ENCODE peak calls at places on chromosomes 16 and 17, in four cellular contexts. One of them, this sample, is unnamed. For H3K4me1, the result is how much of the 10 kb centered on the place peaks cover.

GRCh38 chr16:80317132-80318098 is 223.4 kb upstream of the DYNLRB2 start:
- DNase-seq in mammary epithelial cell: no peak
- DNase-seq in IMR-90: peak
- DNase-seq in GM12878: no peak
- DNase-seq in this sample: no peak

GRCh38 chr17:4140125-4140524 is 2.7 kb downstream of the ZZEF1 start:
- DNase-seq in IMR-90: no peak
- DNase-seq in GM12878: no peak
- DNase-seq in mammary epithelial cell: no peak
- DNase-seq in this sample: no peak

GRCh38 chr17:18946536-18946935 is 5.4 kb upstream of the SLC5A10 start:
- DNase-seq in mammary epithelial cell: peak
- DNase-seq in GM12878: no peak
- DNase-seq in IMR-90: peak
- DNase-seq in this sample: no peak

GRCh38 chr17:68780561-68780960 is 174.6 kb downstream of the ABCA8 start:
- DNase-seq in mammary epithelial cell: no peak
- DNase-seq in IMR-90: no peak
- DNase-seq in GM12878: no peak
- DNase-seq in this sample: no peak

GRCh38 chr17:44005865-44006580 is 1.6 kb downstream of the NAGS start:
- DNase-seq in mammary epithelial cell: peak
- DNase-seq in GM12878: no peak
- DNase-seq in IMR-90: no peak
- DNase-seq in this sample: peak

GRCh38 chr17:58666858-58667267 is 25.0 kb downstream of the TEX14 start:
- DNase-seq in GM12878: no peak
- DNase-seq in IMR-90: peak
- DNase-seq in mammary epithelial cell: no peak
- DNase-seq in this sample: peak

GRCh38 chr17:74987909-74988711 is 678 bp downstream of the CDR2L start:
- DNase-seq in IMR-90: peak
- DNase-seq in mammary epithelial cell: peak
- DNase-seq in GM12878: no peak
- DNase-seq in this sample: peak

GRCh38 chr16:88596477-88596876 is 26.3 kb downstream of the ZC3H18 start:
- DNase-seq in IMR-90: no peak
- DNase-seq in mammary epithelial cell: peak
- DNase-seq in GM12878: no peak
- DNase-seq in this sample: no peak

GRCh38 chr17:61492759-61493526 is 40.7 kb downstream of the TBX4 start:
- DNase-seq in mammary epithelial cell: no peak
- DNase-seq in GM12878: no peak
- DNase-seq in IMR-90: peak
- DNase-seq in this sample: no peak

GRCh38 chr16:53429221-53429943 is 4.9 kb upstream of the RBL2 start:
- DNase-seq in IMR-90: peak
- DNase-seq in mammary epithelial cell: peak
- DNase-seq in GM12878: no peak
- DNase-seq in this sample: no peak

GRCh38 chr16:84726670-84727467 is 27.1 kb downstream of the USP10 start:
- DNase-seq in IMR-90: no peak
- DNase-seq in mammary epithelial cell: peak
- DNase-seq in GM12878: peak
- DNase-seq in this sample: no peak

GRCh38 chr17:45923511-45924268 is 29.3 kb downstream of the MAPT start:
- DNase-seq in GM12878: no peak
- DNase-seq in IMR-90: peak
- DNase-seq in mammary epithelial cell: no peak
- DNase-seq in this sample: no peak

GRCh38 chr17:76869878-76870714 is 1.9 kb downstream of the MGAT5B start:
- DNase-seq in mammary epithelial cell: no peak
- DNase-seq in IMR-90: peak
- DNase-seq in GM12878: no peak
- DNase-seq in this sample: no peak

DNA sequence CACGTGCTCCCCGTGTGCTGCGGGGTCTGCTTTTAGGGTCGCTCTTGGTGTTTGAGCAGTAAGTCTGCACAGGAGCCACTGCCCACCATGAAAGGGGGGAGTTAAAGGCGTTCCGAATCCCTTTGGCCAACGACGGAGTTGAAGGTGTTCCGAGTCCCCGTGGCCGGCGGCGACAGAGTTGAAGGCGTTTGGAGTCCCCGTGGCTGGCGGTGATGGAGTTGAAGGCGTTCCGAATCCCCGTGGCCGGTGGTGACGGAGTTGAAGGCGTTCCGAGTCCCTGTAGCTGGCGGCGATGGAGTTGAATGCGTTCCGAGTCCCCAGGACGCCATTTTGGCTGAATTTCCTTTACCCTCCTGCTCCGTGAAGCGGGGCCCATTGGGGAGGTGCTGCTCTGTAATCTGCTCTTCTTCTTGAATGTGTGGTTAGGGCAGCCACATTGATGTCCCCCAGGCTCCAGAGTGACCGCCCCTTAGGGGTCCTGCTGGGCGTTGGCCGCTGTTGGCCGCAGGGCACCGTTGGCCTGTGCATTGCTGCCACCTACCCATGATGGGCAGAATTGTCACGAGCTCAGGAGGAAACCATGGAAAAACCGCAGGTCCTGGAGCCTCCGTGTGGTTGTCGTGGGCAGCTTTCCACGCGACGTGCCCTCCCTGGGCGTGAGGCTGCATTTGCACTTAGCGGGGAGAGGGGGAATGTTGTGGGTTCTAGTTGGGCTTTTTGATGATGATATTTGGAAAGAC is 73.7 kb upstream of the ZNF750 start:
- DNase-seq in IMR-90: no peak
- DNase-seq in mammary epithelial cell: no peak
- DNase-seq in GM12878: no peak
- DNase-seq in this sample: peak
- H3K9ac ChIP-seq in IMR-90: no peak
- H3K9ac ChIP-seq in mammary epithelial cell: no peak
- H3K9ac ChIP-seq in GM12878: no peak
- H3K9ac ChIP-seq in this sample: no peak

GRCh38 chr16:81798311-81799137 is 19.4 kb downstream of the PLCG2 start:
- DNase-seq in IMR-90: no peak
- DNase-seq in mammary epithelial cell: no peak
- DNase-seq in GM12878: peak
- DNase-seq in this sample: no peak
- TF ChIP-seq CTCF in IMR-90: no peak
- TF ChIP-seq CTCF in mammary epithelial cell: no peak
- TF ChIP-seq CTCF in GM12878: peak
- TF ChIP-seq CTCF in this sample: no peak

DNA sequence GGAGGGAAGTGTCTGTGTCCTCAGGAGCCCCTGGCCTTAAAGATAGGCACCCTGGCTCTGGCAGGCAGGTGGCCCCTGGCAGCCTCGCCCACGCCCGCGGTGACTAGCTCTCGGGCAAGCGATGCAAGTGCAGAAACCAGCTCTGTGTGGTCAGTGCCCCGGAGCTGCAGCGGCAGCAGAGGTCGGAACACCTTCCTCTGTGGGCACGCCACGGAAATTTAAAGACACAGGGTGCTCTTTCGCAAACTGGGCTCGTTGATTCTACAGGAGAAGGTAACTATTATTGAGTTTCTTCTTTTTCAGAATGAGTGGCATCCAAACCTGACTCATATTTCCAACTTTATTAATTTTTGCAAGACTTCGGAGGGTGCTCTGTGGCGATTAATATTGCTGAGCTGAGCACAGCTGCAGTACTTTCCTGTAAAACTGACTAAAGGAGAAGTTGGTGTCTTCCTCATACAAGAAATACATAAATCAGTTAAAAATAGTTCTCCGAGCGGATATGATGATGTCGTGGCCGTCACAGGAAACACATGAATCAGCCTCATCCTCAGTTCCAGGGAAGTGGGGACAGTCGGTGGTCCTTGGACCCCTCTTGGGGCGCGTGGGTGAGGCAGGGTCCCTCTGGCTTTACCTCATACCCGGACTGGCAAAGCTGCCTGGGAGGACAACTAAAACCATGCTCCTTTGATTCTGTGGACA is 120.2 kb downstream of the METRNL start:
- DNase-seq in GM12878: no peak
- DNase-seq in mammary epithelial cell: no peak
- DNase-seq in IMR-90: peak
- DNase-seq in this sample: peak
- H3K4me1 ChIP-seq in GM12878: under half
- H3K4me1 ChIP-seq in mammary epithelial cell: under half
- H3K4me1 ChIP-seq in IMR-90: under half
- H3K4me1 ChIP-seq in this sample: under half

GRCh38 chr17:8376302-8377067 is at the start of gene KRABD2:
- DNase-seq in mammary epithelial cell: peak
- DNase-seq in GM12878: peak
- DNase-seq in IMR-90: peak
- DNase-seq in this sample: peak

GRCh38 chr17:8382052-8382879 is 727 bp downstream of the RPL26 start:
- DNase-seq in IMR-90: no peak
- DNase-seq in mammary epithelial cell: peak
- DNase-seq in GM12878: no peak
- DNase-seq in this sample: no peak

GRCh38 chr17:8380049-8380448 is 2.9 kb downstream of the RPL26 start:
- DNase-seq in IMR-90: no peak
- DNase-seq in mammary epithelial cell: no peak
- DNase-seq in GM12878: no peak
- DNase-seq in this sample: no peak

GRCh38 chr17:8375738-8376259 is 705 bp downstream of the KRABD2 start:
- DNase-seq in mammary epithelial cell: peak
- DNase-seq in IMR-90: peak
- DNase-seq in GM12878: no peak
- DNase-seq in this sample: no peak

DNA sequence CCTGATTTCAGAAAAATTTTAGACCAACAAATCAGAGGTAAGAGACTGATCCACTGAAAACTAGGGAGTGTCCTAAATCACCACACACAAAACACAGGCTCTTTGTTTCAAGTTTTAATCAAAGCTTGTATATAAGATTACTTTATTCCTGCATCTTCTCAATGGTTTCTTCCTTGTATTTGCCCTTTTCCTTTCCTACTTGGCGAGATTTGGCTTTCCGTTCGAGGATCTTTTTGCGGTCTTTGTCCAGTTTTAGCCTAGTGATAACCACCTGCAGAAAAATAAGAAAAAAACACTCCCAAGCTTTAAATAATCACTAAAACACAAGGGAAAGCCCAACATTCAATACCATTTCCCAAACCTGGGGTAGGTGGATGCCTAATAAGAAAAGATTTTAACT is 918 bp upstream of the KRABD2 start:
- DNase-seq in mammary epithelial cell: no peak
- DNase-seq in IMR-90: no peak
- DNase-seq in GM12878: no peak
- DNase-seq in this sample: no peak
- H3K9ac ChIP-seq in mammary epithelial cell: no peak
- H3K9ac ChIP-seq in IMR-90: no peak
- H3K9ac ChIP-seq in GM12878: no peak
- H3K9ac ChIP-seq in this sample: peak

GRCh38 chr17:80970044-80970761 is 21.4 kb upstream of the CHMP6 start:
- DNase-seq in IMR-90: no peak
- DNase-seq in GM12878: no peak
- DNase-seq in mammary epithelial cell: no peak
- DNase-seq in this sample: no peak
- TF ChIP-seq CTCF in IMR-90: peak
- TF ChIP-seq CTCF in GM12878: peak
- TF ChIP-seq CTCF in mammary epithelial cell: peak
- TF ChIP-seq CTCF in this sample: peak

GRCh38 chr17:72474243-72474642 is 353.4 kb downstream of the SOX9 start:
- DNase-seq in mammary epithelial cell: no peak
- DNase-seq in IMR-90: no peak
- DNase-seq in GM12878: no peak
- DNase-seq in this sample: no peak

GRCh38 chr17:72474740-72475477 is 354.1 kb downstream of the SOX9 start:
- DNase-seq in IMR-90: no peak
- DNase-seq in mammary epithelial cell: peak
- DNase-seq in GM12878: no peak
- DNase-seq in this sample: peak

GRCh38 chr17:72471296-72471695 is 350.5 kb downstream of the SOX9 start:
- DNase-seq in mammary epithelial cell: no peak
- DNase-seq in GM12878: no peak
- DNase-seq in IMR-90: no peak
- DNase-seq in this sample: no peak

GRCh38 chr17:72470338-72471133 is 349.7 kb downstream of the SOX9 start:
- DNase-seq in IMR-90: no peak
- DNase-seq in GM12878: no peak
- DNase-seq in mammary epithelial cell: peak
- DNase-seq in this sample: no peak

DNA sequence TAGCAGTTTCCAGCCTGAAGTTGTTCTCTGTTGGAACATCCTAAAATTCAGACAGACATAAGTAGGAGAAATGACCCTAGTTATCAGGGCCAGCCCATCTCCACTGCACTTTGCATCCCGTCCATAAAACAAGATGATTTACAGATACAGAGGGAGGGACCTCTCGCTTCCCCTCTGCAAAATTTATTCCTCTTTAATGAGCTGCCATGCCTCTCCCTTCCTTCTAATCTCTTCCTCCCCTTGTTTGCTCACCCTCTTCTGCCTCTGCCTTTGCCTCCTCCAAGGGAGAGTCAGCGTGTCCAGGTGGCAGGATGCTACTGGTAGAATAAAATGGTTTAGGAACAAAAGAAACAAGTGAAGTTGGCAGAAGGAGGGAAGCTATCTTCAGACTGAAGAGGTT is 351.3 kb downstream of the SOX9 start:
- DNase-seq in GM12878: no peak
- DNase-seq in mammary epithelial cell: no peak
- DNase-seq in IMR-90: no peak
- DNase-seq in this sample: no peak
- H3K4me1 ChIP-seq in GM12878: under half
- H3K4me1 ChIP-seq in mammary epithelial cell: under half
- H3K4me1 ChIP-seq in IMR-90: under half
- H3K4me1 ChIP-seq in this sample: under half

DNA sequence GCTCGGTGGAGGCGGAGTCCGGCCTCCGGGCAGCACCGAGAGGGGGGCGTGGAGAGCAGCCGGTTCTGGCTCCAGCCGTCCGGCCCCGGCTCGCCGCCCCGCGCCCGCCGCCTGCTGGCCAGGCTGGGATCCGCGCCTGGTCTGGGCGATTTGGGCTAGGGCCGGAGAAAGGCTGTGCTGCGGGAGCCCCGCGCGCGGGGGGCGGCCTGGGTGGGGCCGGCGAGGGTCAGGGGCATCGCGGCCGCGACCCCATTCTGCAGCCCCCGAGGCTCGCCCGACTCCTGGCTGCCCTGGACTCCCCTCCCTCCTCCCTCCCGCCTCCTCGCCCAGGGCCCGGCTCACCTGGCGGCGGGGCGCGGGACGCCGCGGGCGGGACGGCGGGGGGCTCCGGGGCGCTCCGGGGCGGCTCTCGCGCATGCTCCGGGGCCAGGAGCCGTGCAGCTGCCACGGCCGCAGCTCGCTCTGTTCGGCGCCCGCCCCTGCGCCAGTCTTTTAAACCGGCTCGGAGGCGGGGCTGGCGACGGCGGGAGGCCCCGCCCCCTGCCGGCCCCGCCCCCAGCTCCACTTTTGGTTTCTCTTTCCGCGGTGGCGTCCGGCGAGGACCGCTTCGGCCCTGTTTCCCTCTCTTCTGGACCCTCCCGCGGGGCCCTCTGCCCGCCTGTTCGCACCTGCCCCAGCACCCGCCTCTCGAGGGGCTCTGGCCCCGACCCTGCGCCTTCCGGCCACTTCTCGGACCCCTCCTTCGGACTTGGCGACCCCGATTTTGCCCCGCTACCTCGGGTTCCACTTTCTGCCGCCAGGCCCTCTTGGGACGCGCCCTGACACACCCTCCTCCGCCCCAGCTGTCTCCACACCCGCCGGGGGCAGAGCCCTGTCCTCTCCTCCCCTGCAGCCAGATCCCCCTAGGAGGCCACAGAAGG is at the start of gene SOCS1:
- DNase-seq in GM12878: no peak
- DNase-seq in mammary epithelial cell: peak
- DNase-seq in IMR-90: peak
- DNase-seq in this sample: peak
- H3K9ac ChIP-seq in GM12878: peak
- H3K9ac ChIP-seq in mammary epithelial cell: peak
- H3K9ac ChIP-seq in IMR-90: peak
- H3K9ac ChIP-seq in this sample: peak

This sample was measured in kidney.